ENCODE peak calls at places on chromosomes 3 and 15, in six cellular contexts. R is kidney; F is brain microvascular endothelial cell; N is CD4-positive, alpha-beta memory T cell; T is psoas muscle; E is thyroid gland. M is an unnamed sample.
A peak's percentile ranks its signal among the peaks of the same experiment; 100 is the strongest.

GRCh38 chr15:80179966-80180365 is 27.2 kb downstream of the FAH start:
- DNase-seq in R (no peak), F (no peak), N (no peak), T (no peak), E (no peak), M (no peak)

GRCh38 chr3:195548496-195548895 is 5.4 kb upstream of the PPP1R2 start:
- DNase-seq in R (no peak), F (no peak), N (no peak), T (no peak), E (no peak), M (no peak)

GRCh38 chr3:148990211-148990610 is 1.1 kb upstream of the GYG1 start:
- DNase-seq in R (no peak), F (no peak), N (no peak), T (no peak), E (no peak), M (no peak)

GRCh38 chr15:25345943-25346342 is 92.9 kb downstream of the UBE3A start:
- DNase-seq in R (no peak), F (peak; percentile 11), N (no peak), T (peak; percentile 44), E (peak; percentile 82), M (no peak)

GRCh38 chr3:9037113-9037715 is 73.9 kb upstream of the RAD18 start:
- DNase-seq in R (no peak), F (no peak), N (no peak), T (no peak), E (no peak), M (no peak)

GRCh38 chr3:21059409-21059808 is 691.6 kb downstream of the ZNF385D start:
- DNase-seq in R (no peak), F (no peak), N (no peak), T (no peak), E (no peak), M (no peak)

GRCh38 chr15:81298606-81299005 is 25.3 kb downstream of the STARD5 start:
- DNase-seq in R (no peak), F (no peak), N (no peak), T (no peak), E (no peak), M (no peak)

GRCh38 chr3:158167737-158168469 is 58.0 kb downstream of the RSRC1 start:
- DNase-seq in R (no peak), F (peak; percentile 97), N (no peak), T (no peak), E (no peak), M (no peak)

GRCh38 chr3:161274691-161275298 is 53.7 kb downstream of the NMD3 start:
- DNase-seq in R (no peak), F (peak; percentile 65), N (peak; percentile 40), T (no peak), E (peak; percentile 9), M (no peak)

GRCh38 chr3:156681003-156681402 is 6.6 kb downstream of the TIPARP start:
- DNase-seq in R (no peak), F (peak; percentile 95), N (no peak), T (no peak), E (no peak), M (no peak)

DNA sequence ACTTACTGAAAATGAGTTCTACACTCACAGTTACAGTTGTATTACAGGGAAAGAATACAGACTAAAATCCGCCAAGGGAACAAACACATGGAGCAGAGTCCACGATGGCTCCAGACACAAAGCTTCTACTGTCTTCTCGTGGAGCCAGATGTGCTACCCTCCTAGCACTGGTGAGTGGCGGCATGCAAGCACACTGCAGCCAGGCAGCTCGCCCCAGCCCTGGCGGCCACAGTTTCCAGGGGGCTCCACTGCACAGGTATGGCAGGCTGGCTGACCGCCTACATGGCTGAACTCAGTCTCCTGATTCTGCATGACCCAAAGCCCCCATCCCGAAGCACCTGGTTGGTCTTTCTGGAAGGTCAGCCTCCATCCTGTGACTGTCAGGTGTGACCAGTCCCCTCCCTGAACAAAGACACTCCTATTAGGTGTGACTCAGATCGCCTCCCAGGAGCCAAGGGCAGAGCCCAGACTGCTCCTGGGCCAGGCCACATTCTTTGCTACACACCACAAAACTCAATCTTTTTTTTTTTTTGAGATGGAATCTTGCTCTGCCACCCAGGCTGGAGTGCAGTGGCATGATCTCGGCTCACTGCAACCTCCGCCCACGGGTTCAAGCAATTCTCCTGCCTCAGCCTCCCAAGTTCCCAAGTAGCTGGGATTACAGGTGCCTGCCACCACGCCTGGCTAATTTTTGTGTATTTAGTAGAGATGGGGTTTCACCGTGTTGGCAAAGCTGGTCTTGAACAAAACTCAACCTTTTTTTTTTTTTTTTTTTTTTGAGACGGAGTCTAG is 51.5 kb downstream of the CFAP92 start:
- DNase-seq in R (no peak), F (no peak), N (no peak), T (no peak), E (no peak), M (no peak)
- H3K27ac ChIP-seq in R (no peak overlapping the region), F (no peak overlapping the region), N (no peak overlapping the region), T (no peak overlapping the region), E (no peak overlapping the region), M (no peak overlapping the region)

GRCh38 chr3:153145454-153145853 is 16.6 kb upstream of the RAP2B start:
- DNase-seq in R (no peak), F (no peak), N (no peak), T (no peak), E (no peak), M (no peak)
- H3K27ac ChIP-seq in R (no peak overlapping the region), F (peak overlapping the region; percentile 52), N (no peak overlapping the region), T (no peak overlapping the region), E (no peak overlapping the region), M (no peak overlapping the region)

GRCh38 chr3:27323087-27323570 is 46.1 kb downstream of the NEK10 start:
- DNase-seq in R (no peak), F (no peak), N (no peak), T (no peak), E (no peak), M (no peak)

GRCh38 chr3:27322634-27323033 is 46.5 kb downstream of the NEK10 start:
- DNase-seq in R (no peak), F (no peak), N (no peak), T (no peak), E (no peak), M (no peak)

GRCh38 chr3:27317096-27317495 is 52.1 kb downstream of the NEK10 start:
- DNase-seq in R (no peak), F (no peak), N (no peak), T (no peak), E (no peak), M (no peak)

GRCh38 chr3:27319304-27319703 is 49.9 kb downstream of the NEK10 start:
- DNase-seq in R (no peak), F (no peak), N (no peak), T (no peak), E (no peak), M (no peak)

DNA sequence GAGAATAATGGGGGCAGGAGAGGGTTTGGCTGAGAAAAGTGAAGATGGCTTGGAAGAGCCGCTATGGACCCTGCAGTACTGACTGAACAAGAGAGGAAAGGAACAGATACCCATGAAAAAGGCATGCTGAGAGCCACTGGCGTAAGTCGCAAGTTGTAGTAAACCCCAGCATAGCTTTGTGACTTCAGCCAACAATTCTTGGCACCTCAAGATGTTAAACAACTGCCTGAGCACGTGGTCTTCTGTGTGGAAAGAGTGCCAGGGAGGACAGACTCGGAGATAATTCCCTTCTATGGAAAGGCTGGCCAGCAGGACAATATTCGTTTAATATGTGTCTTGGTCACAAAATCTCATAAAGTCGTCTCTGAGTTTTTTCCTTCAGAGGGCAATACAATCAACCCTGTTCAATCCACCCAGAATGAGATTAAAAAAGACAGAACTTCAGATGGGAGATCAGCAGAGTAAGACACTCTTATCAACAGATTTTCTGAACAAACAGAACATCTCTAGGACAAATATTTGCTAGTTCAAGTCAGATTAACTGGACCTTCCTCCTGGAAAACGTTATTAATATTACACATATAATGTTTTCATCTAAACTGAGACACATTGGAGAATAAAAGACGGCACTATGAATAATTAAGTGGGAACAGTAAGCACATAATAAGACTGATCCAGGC is 49.2 kb downstream of the NEK10 start:
- DNase-seq in R (no peak), F (no peak), N (no peak), T (no peak), E (no peak), M (no peak)
- H3K27ac ChIP-seq in R (no peak overlapping the region), F (no peak overlapping the region), N (no peak overlapping the region), T (peak overlapping the region; percentile 76), E (no peak overlapping the region), M (no peak overlapping the region)

DNA sequence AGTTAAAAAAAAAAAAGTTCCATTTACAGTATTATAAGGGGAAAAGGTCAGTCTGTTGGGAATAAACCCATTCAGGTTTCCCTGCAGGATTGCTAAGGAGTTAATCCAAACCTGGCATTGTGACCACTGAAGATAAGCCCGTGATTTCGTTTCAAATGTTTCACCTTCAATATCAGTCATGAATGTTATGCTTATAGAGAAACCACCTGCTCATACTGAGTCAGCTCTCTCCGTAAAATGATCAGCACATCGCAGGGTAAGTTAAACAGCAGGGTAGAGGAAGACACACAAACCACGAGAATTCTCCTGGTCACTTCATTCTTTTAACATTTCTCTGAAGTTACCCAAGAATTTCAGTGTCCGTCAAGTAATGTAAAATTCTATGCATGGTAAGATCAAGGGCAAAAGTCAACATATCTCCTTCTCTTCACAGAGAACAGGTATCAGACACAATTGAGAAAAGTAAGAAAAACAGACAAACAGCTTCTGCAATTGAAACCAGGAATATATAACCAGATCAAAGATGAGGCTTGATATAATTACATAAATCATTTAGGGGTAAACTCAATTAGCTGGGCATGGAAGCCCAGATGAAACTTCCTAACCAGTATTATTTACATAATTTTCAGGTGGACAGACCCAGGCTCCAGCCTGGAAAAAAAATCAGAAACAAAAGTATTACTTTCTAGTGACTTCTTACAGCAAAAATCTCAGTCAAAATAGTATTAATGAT is 67.6 kb upstream of the ARHGEF3 start:
- DNase-seq in R (no peak), F (no peak), N (no peak), T (no peak), E (no peak), M (no peak)
- H3K27ac ChIP-seq in R (no peak overlapping the region), F (no peak overlapping the region), N (no peak overlapping the region), T (no peak overlapping the region), E (no peak overlapping the region), M (no peak overlapping the region)

GRCh38 chr3:97009427-97010019 is 195.1 kb downstream of the EPHA6 start:
- DNase-seq in R (no peak), F (no peak), N (no peak), T (no peak), E (peak; percentile 87), M (no peak)
- H3K27ac ChIP-seq in R (no peak overlapping the region), F (no peak overlapping the region), N (no peak overlapping the region), T (no peak overlapping the region), E (peak overlapping the region; percentile 57), M (no peak overlapping the region)

GRCh38 chr3:184559336-184559735 is 2.2 kb upstream of the EPHB3 start:
- DNase-seq in R (no peak), F (no peak), N (no peak), T (no peak), E (no peak), M (peak; percentile 72)
- H3K27ac ChIP-seq in R (no peak overlapping the region), F (no peak overlapping the region), N (no peak overlapping the region), T (no peak overlapping the region), E (no peak overlapping the region), M (no peak overlapping the region)

DNA sequence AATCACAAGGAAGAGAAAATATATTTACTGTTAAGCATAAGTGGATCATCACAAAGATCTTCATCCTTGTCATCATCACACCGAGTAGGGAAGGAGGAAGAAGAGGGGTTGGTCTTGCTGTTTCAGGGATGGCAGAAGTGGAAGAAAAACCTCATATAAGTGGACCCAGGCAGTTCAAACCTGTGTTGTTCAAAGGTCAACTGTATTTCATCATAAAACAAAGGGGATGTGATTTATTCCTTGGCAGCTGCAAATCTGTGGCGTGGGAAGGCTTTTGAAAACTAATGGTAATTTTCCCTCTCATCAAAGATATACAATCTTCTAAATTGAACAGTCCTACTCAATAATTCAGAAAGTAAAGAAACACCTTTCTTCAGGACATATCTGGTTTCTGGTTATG is 129.9 kb upstream of the ABI3BP start:
- DNase-seq in R (no peak), F (no peak), N (no peak), T (no peak), E (no peak), M (no peak)
- H3K27ac ChIP-seq in R (no peak overlapping the region), F (no peak overlapping the region), N (no peak overlapping the region), T (no peak overlapping the region), E (no peak overlapping the region), M (no peak overlapping the region)

M was measured in lower lobe of right lung.